ENCODE peak calls at places on chromosomes 4 and X, in seven cellular contexts. One of them, this sample, is unnamed.
A peak's percentile ranks its signal among the peaks of the same experiment; 100 is the strongest.

GRCh38 chr4:76892001-76892400 is 5.9 kb downstream of the SOWAHB start:
- DNase-seq in astrocyte: no peak
- DNase-seq in NT2/D1: no peak
- DNase-seq in mesenchymal stem cell: no peak
- DNase-seq in H1: no peak
- DNase-seq in IMR-90: peak; percentile 11
- DNase-seq in Karpas-422: no peak
- DNase-seq in this sample: no peak

GRCh38 chrX:53716328-53717088 is 30.0 kb upstream of the HUWE1 start:
- DNase-seq in astrocyte: peak; percentile 55
- DNase-seq in NT2/D1: no peak
- DNase-seq in mesenchymal stem cell: no peak
- DNase-seq in H1: no peak
- DNase-seq in IMR-90: peak; percentile 48
- DNase-seq in Karpas-422: no peak
- DNase-seq in this sample: no peak

GRCh38 chrX:65750674-65751469 is 83.4 kb downstream of the MSN start:
- DNase-seq in astrocyte: no peak
- DNase-seq in NT2/D1: no peak
- DNase-seq in mesenchymal stem cell: no peak
- DNase-seq in H1: no peak
- DNase-seq in IMR-90: no peak
- DNase-seq in Karpas-422: no peak
- DNase-seq in this sample: no peak

GRCh38 chrX:2492536-2493218 is 8.1 kb downstream of the DHRSX start:
- DNase-seq in astrocyte: no peak
- DNase-seq in NT2/D1: no peak
- DNase-seq in mesenchymal stem cell: no peak
- DNase-seq in H1: no peak
- DNase-seq in IMR-90: no peak
- DNase-seq in Karpas-422: no peak
- DNase-seq in this sample: no peak

GRCh38 chr4:179755322-179755721 is 2313.1 kb upstream of the AGA start:
- DNase-seq in astrocyte: no peak
- DNase-seq in NT2/D1: no peak
- DNase-seq in mesenchymal stem cell: peak; percentile 30
- DNase-seq in H1: no peak
- DNase-seq in IMR-90: no peak
- DNase-seq in Karpas-422: no peak
- DNase-seq in this sample: peak; percentile 28

GRCh38 chr4:88522702-88523324 is 763 bp downstream of the PYURF start:
- DNase-seq in astrocyte: no peak
- DNase-seq in NT2/D1: no peak
- DNase-seq in mesenchymal stem cell: peak; percentile 60
- DNase-seq in H1: no peak
- DNase-seq in IMR-90: peak; percentile 33
- DNase-seq in Karpas-422: peak; percentile 56
- DNase-seq in this sample: peak; percentile 70

GRCh38 chrX:65034641-65035450 is 58.6 kb upstream of the ZC4H2 start:
- DNase-seq in astrocyte: peak; percentile 17
- DNase-seq in NT2/D1: peak; percentile 70
- DNase-seq in mesenchymal stem cell: peak; percentile 82
- DNase-seq in H1: peak; percentile 61
- DNase-seq in IMR-90: peak; percentile 68
- DNase-seq in Karpas-422: peak; percentile 90
- DNase-seq in this sample: peak; percentile 82

GRCh38 chrX:57595381-57595811 is 3.6 kb downstream of the ZXDB start:
- DNase-seq in astrocyte: peak; percentile 90
- DNase-seq in NT2/D1: no peak
- DNase-seq in mesenchymal stem cell: peak; percentile 46
- DNase-seq in H1: no peak
- DNase-seq in IMR-90: peak; percentile 85
- DNase-seq in Karpas-422: no peak
- DNase-seq in this sample: peak; percentile 62

GRCh38 chr4:89765966-89766365 is 71.0 kb downstream of the SNCA start:
- DNase-seq in astrocyte: peak; percentile 88
- DNase-seq in NT2/D1: no peak
- DNase-seq in mesenchymal stem cell: peak; percentile 56
- DNase-seq in H1: no peak
- DNase-seq in IMR-90: peak; percentile 63
- DNase-seq in Karpas-422: no peak
- DNase-seq in this sample: peak; percentile 97

GRCh38 chrX:50691820-50692219 is 122.2 kb downstream of the SHROOM4 start:
- DNase-seq in astrocyte: no peak
- DNase-seq in NT2/D1: peak; percentile 62
- DNase-seq in mesenchymal stem cell: peak; percentile 54
- DNase-seq in H1: no peak
- DNase-seq in IMR-90: peak; percentile 48
- DNase-seq in Karpas-422: peak; percentile 90
- DNase-seq in this sample: peak; percentile 75

GRCh38 chr4:150934022-150934421 is 81.1 kb downstream of the LRBA start:
- DNase-seq in astrocyte: no peak
- DNase-seq in NT2/D1: no peak
- DNase-seq in mesenchymal stem cell: no peak
- DNase-seq in H1: no peak
- DNase-seq in IMR-90: no peak
- DNase-seq in Karpas-422: no peak
- DNase-seq in this sample: no peak

GRCh38 chr4:100421356-100421978 is 96.4 kb downstream of the EMCN start:
- DNase-seq in astrocyte: peak; percentile 21
- DNase-seq in NT2/D1: no peak
- DNase-seq in mesenchymal stem cell: peak; percentile 50
- DNase-seq in H1: no peak
- DNase-seq in IMR-90: peak; percentile 31
- DNase-seq in Karpas-422: peak; percentile 45
- DNase-seq in this sample: peak; percentile 80

GRCh38 chrX:153638041-153638371 is 9.0 kb upstream of the DUSP9 start:
- DNase-seq in astrocyte: no peak
- DNase-seq in NT2/D1: no peak
- DNase-seq in mesenchymal stem cell: no peak
- DNase-seq in H1: no peak
- DNase-seq in IMR-90: no peak
- DNase-seq in Karpas-422: no peak
- DNase-seq in this sample: no peak

GRCh38 chr4:151569650-151570049 is 160.7 kb downstream of the FHIP1A start:
- DNase-seq in astrocyte: no peak
- DNase-seq in NT2/D1: no peak
- DNase-seq in mesenchymal stem cell: no peak
- DNase-seq in H1: no peak
- DNase-seq in IMR-90: no peak
- DNase-seq in Karpas-422: no peak
- DNase-seq in this sample: no peak

GRCh38 chrX:54248309-54248708 is 65.3 kb upstream of the FAM120C start:
- DNase-seq in astrocyte: peak; percentile 34
- DNase-seq in NT2/D1: no peak
- DNase-seq in mesenchymal stem cell: peak; percentile 9
- DNase-seq in H1: no peak
- DNase-seq in IMR-90: peak; percentile 44
- DNase-seq in Karpas-422: peak; percentile 68
- DNase-seq in this sample: peak; percentile 44

GRCh38 chrX:101550362-101550761 is at the start of gene ARMCX1:
- DNase-seq in astrocyte: peak; percentile 67
- DNase-seq in NT2/D1: peak; percentile 28
- DNase-seq in mesenchymal stem cell: peak; percentile 86
- DNase-seq in H1: peak; percentile 23
- DNase-seq in IMR-90: peak; percentile 74
- DNase-seq in Karpas-422: no peak
- DNase-seq in this sample: peak; percentile 68

GRCh38 chr4:25637581-25638220 is 17.9 kb upstream of the SLC34A2 start:
- DNase-seq in astrocyte: no peak
- DNase-seq in NT2/D1: no peak
- DNase-seq in mesenchymal stem cell: no peak
- DNase-seq in H1: no peak
- DNase-seq in IMR-90: no peak
- DNase-seq in Karpas-422: no peak
- DNase-seq in this sample: no peak

GRCh38 chr4:164771088-164771487 is 17.2 kb downstream of the SMIM31 start:
- DNase-seq in astrocyte: no peak
- DNase-seq in NT2/D1: no peak
- DNase-seq in mesenchymal stem cell: no peak
- DNase-seq in H1: no peak
- DNase-seq in IMR-90: no peak
- DNase-seq in Karpas-422: no peak
- DNase-seq in this sample: peak; percentile 6

GRCh38 chrX:150935466-150935865 is 37.0 kb upstream of the CD99L2 start:
- DNase-seq in astrocyte: peak; percentile 62
- DNase-seq in NT2/D1: no peak
- DNase-seq in mesenchymal stem cell: no peak
- DNase-seq in H1: no peak
- DNase-seq in IMR-90: peak; percentile 41
- DNase-seq in Karpas-422: no peak
- DNase-seq in this sample: peak; percentile 81

GRCh38 chrX:15418707-15419181 is 34.5 kb upstream of the VEGFD start:
- DNase-seq in astrocyte: no peak
- DNase-seq in NT2/D1: no peak
- DNase-seq in mesenchymal stem cell: no peak
- DNase-seq in H1: no peak
- DNase-seq in IMR-90: no peak
- DNase-seq in Karpas-422: no peak
- DNase-seq in this sample: peak; percentile 23

GRCh38 chr4:104138154-104138553 is 356.5 kb downstream of the CXXC4 start:
- DNase-seq in astrocyte: no peak
- DNase-seq in NT2/D1: no peak
- DNase-seq in mesenchymal stem cell: no peak
- DNase-seq in H1: no peak
- DNase-seq in IMR-90: no peak
- DNase-seq in Karpas-422: no peak
- DNase-seq in this sample: no peak

GRCh38 chr4:168380290-168380689 is 61.7 kb upstream of the DDX60 start:
- DNase-seq in astrocyte: no peak
- DNase-seq in NT2/D1: no peak
- DNase-seq in mesenchymal stem cell: no peak
- DNase-seq in H1: no peak
- DNase-seq in IMR-90: no peak
- DNase-seq in Karpas-422: no peak
- DNase-seq in this sample: no peak

GRCh38 chr4:168374772-168375523 is 56.4 kb upstream of the DDX60 start:
- DNase-seq in astrocyte: no peak
- DNase-seq in NT2/D1: no peak
- DNase-seq in mesenchymal stem cell: no peak
- DNase-seq in H1: no peak
- DNase-seq in IMR-90: no peak
- DNase-seq in Karpas-422: no peak
- DNase-seq in this sample: no peak
- H3K9ac ChIP-seq in astrocyte: no peak overlapping the region
- H3K9ac ChIP-seq in NT2/D1: no peak overlapping the region
- H3K9ac ChIP-seq in mesenchymal stem cell: no peak overlapping the region
- H3K9ac ChIP-seq in H1: no peak overlapping the region
- H3K9ac ChIP-seq in IMR-90: no peak overlapping the region
- H3K9ac ChIP-seq in Karpas-422: no peak overlapping the region
- H3K9ac ChIP-seq in this sample: no peak overlapping the region

GRCh38 chrX:131729295-131729694 is 185.4 kb downstream of the OR13H1 start:
- DNase-seq in astrocyte: peak; percentile 65
- DNase-seq in NT2/D1: no peak
- DNase-seq in mesenchymal stem cell: no peak
- DNase-seq in H1: no peak
- DNase-seq in IMR-90: peak; percentile 88
- DNase-seq in Karpas-422: peak; percentile 91
- DNase-seq in this sample: peak; percentile 74
- H3K9me3 ChIP-seq in astrocyte: no peaks in the 10 kb centered on the region
- H3K9me3 ChIP-seq in NT2/D1: peaks cover 7% of the 10 kb centered on the region
- H3K9me3 ChIP-seq in mesenchymal stem cell: peaks cover 3% of the 10 kb centered on the region
- H3K9me3 ChIP-seq in H1: no peaks in the 10 kb centered on the region
- H3K9me3 ChIP-seq in IMR-90: peaks cover 4% of the 10 kb centered on the region
- H3K9me3 ChIP-seq in Karpas-422: peaks cover 6% of the 10 kb centered on the region
- H3K9me3 ChIP-seq in this sample: peaks cover 13% of the 10 kb centered on the region

GRCh38 chr4:163489929-163490328 is 4.6 kb upstream of the TMA16 start:
- DNase-seq in astrocyte: no peak
- DNase-seq in NT2/D1: no peak
- DNase-seq in mesenchymal stem cell: no peak
- DNase-seq in H1: no peak
- DNase-seq in IMR-90: no peak
- DNase-seq in Karpas-422: no peak
- DNase-seq in this sample: no peak

GRCh38 chr4:163494360-163495241 is at the start of gene TMA16:
- DNase-seq in astrocyte: peak; percentile 92
- DNase-seq in NT2/D1: peak; percentile 74
- DNase-seq in mesenchymal stem cell: peak; percentile 96
- DNase-seq in H1: peak; percentile 77
- DNase-seq in IMR-90: peak; percentile 95
- DNase-seq in Karpas-422: peak; percentile 99
- DNase-seq in this sample: peak; percentile 96

GRCh38 chr4:163493643-163494359 is 689 bp upstream of the TMA16 start:
- DNase-seq in astrocyte: no peak
- DNase-seq in NT2/D1: no peak
- DNase-seq in mesenchymal stem cell: no peak
- DNase-seq in H1: no peak
- DNase-seq in IMR-90: no peak
- DNase-seq in Karpas-422: peak; percentile 91
- DNase-seq in this sample: no peak

GRCh38 chr4:163495900-163496299 is 1.4 kb downstream of the TMA16 start:
- DNase-seq in astrocyte: no peak
- DNase-seq in NT2/D1: no peak
- DNase-seq in mesenchymal stem cell: peak; percentile 13
- DNase-seq in H1: no peak
- DNase-seq in IMR-90: no peak
- DNase-seq in Karpas-422: peak; percentile 89
- DNase-seq in this sample: no peak

GRCh38 chr4:163492951-163493504 is 1.5 kb upstream of the TMA16 start:
- DNase-seq in astrocyte: no peak
- DNase-seq in NT2/D1: no peak
- DNase-seq in mesenchymal stem cell: no peak
- DNase-seq in H1: no peak
- DNase-seq in IMR-90: no peak
- DNase-seq in Karpas-422: peak; percentile 71
- DNase-seq in this sample: peak; percentile 16
- H3K9ac ChIP-seq in astrocyte: no peak overlapping the region
- H3K9ac ChIP-seq in NT2/D1: no peak overlapping the region
- H3K9ac ChIP-seq in mesenchymal stem cell: no peak overlapping the region
- H3K9ac ChIP-seq in H1: no peak overlapping the region
- H3K9ac ChIP-seq in IMR-90: no peak overlapping the region
- H3K9ac ChIP-seq in Karpas-422: peak overlapping the region; percentile 91
- H3K9ac ChIP-seq in this sample: peak overlapping the region; percentile 89

GRCh38 chrX:81779701-81780100 is 577.8 kb downstream of the SH3BGRL start:
- DNase-seq in astrocyte: peak; percentile 0
- DNase-seq in NT2/D1: no peak
- DNase-seq in mesenchymal stem cell: no peak
- DNase-seq in H1: no peak
- DNase-seq in IMR-90: no peak
- DNase-seq in Karpas-422: no peak
- DNase-seq in this sample: no peak
- H3K9me3 ChIP-seq in astrocyte: no peaks in the 10 kb centered on the region
- H3K9me3 ChIP-seq in NT2/D1: peaks cover 9% of the 10 kb centered on the region
- H3K9me3 ChIP-seq in mesenchymal stem cell: no peaks in the 10 kb centered on the region
- H3K9me3 ChIP-seq in H1: peaks cover 3% of the 10 kb centered on the region
- H3K9me3 ChIP-seq in IMR-90: no peaks in the 10 kb centered on the region
- H3K9me3 ChIP-seq in Karpas-422: peaks cover 11% of the 10 kb centered on the region
- H3K9me3 ChIP-seq in this sample: no peaks in the 10 kb centered on the region

This sample was measured in adipocyte.